ENCODE peak calls at places on chromosomes 13 and 19, in five cellular contexts. V is central memory CD8-positive, alpha-beta T cell; O is KBM-7; A is progenitor cell of endocrine pancreas; R is GM04504. I is an unnamed sample.

GRCh38 chr13:36297600-36298338 is at the start of gene CCDC169:
- DNase-seq in O (peak; percentile 83), V (peak; percentile 17), A (peak; percentile 51), R (peak; percentile 23), I (peak; percentile 26)

GRCh38 chr13:101624981-101625380 is 172.5 kb downstream of the ITGBL1 start:
- DNase-seq in O (no peak), A (no peak), V (no peak), R (no peak), I (no peak)

GRCh38 chr13:50208826-50209335 is 193.6 kb downstream of the KCNRG start:
- DNase-seq in A (no peak), O (peak; percentile 85), R (peak; percentile 54), V (no peak), I (no peak)

GRCh38 chr13:78978381-78978998 is 319.5 kb upstream of the OBI1 start:
- DNase-seq in A (no peak), O (peak; percentile 53), R (peak; percentile 9), V (no peak), I (no peak)

GRCh38 chr13:99311137-99311536 is 3.9 kb upstream of the GPR183 start:
- DNase-seq in O (peak; percentile 17), V (no peak), A (no peak), R (no peak), I (no peak)

GRCh38 chr13:109715902-109716301 is 70.5 kb downstream of the IRS2 start:
- DNase-seq in O (no peak), R (peak; percentile 30), V (no peak), A (no peak), I (no peak)

GRCh38 chr19:45091031-45091918 is 1.7 kb upstream of the PPP1R37 start:
- DNase-seq in V (peak; percentile 95), A (peak; percentile 98), O (peak; percentile 98), R (peak; percentile 97), I (peak; percentile 97)

GRCh38 chr13:99590519-99591011 is 89.3 kb downstream of the TM9SF2 start:
- DNase-seq in A (no peak), V (no peak), O (peak; percentile 50), R (no peak), I (no peak)

GRCh38 chr13:74767031-74767430 is 632.8 kb upstream of the KLF12 start:
- DNase-seq in O (no peak), R (peak; percentile 38), A (no peak), V (no peak), I (no peak)

GRCh38 chr13:94031609-94032008 is 447.9 kb downstream of the DCT start:
- DNase-seq in V (no peak), A (no peak), O (no peak), R (no peak), I (no peak)

GRCh38 chr13:98775844-98776598 is 23.5 kb upstream of the SLC15A1 start:
- DNase-seq in A (no peak), R (peak; percentile 51), V (no peak), O (no peak), I (no peak)

GRCh38 chr13:110826101-110826500 is 88.8 kb downstream of the ANKRD10 start:
- DNase-seq in V (no peak), R (no peak), A (no peak), O (no peak), I (no peak)

GRCh38 chr19:17868669-17869068 is 3.1 kb upstream of the SLC5A5 start:
- DNase-seq in O (no peak), V (no peak), R (no peak), A (no peak), I (no peak)

GRCh38 chr13:40401911-40402776 is 264.3 kb downstream of the FOXO1 start:
- DNase-seq in A (no peak), O (peak; percentile 99), V (no peak), R (peak; percentile 94), I (no peak)

GRCh38 chr13:25069236-25069635 is 26.7 kb upstream of the PABPC3 start:
- DNase-seq in V (no peak), A (no peak), O (no peak), R (no peak), I (no peak)

GRCh38 chr19:18418725-18419194 is 438 bp upstream of the SSBP4 start:
- DNase-seq in V (no peak), O (no peak), A (peak; percentile 17), R (no peak), I (no peak)

GRCh38 chr13:45809810-45810394 is 41.7 kb downstream of the SIAH3 start:
- DNase-seq in O (no peak), A (no peak), V (no peak), R (no peak), I (no peak)

GRCh38 chr13:76016799-76017198 is 380.7 kb downstream of the LMO7 start:
- DNase-seq in R (no peak), O (peak; percentile 40), V (no peak), A (no peak), I (no peak)

GRCh38 chr19:19338082-19338481 is 17.5 kb downstream of the MAU2 start:
- DNase-seq in O (no peak), R (no peak), A (no peak), V (no peak), I (no peak)

GRCh38 chr13:110915874-110916670 is 1.2 kb upstream of the ANKRD10 start:
- DNase-seq in R (peak; percentile 36), A (no peak), V (no peak), O (peak; percentile 25), I (no peak)

GRCh38 chr13:47794963-47795362 is 206.1 kb downstream of the SUCLA2 start:
- DNase-seq in V (no peak), O (peak; percentile 20), R (no peak), A (no peak), I (no peak)

GRCh38 chr19:39916851-39917396 is 17.5 kb downstream of the FCGBP start:
- DNase-seq in O (peak; percentile 17), A (no peak), V (no peak), R (no peak), I (no peak)

GRCh38 chr19:30685601-30686000 is 313.4 kb downstream of the ZNF536 start:
- DNase-seq in A (no peak), R (no peak), V (no peak), O (no peak), I (no peak)